ENCODE peak calls at places on chromosomes 2 and 18, in four cellular contexts. J is IMR-90, V is astrocyte, T is K562. L is an unnamed sample.

GRCh38 chr2:85161626-85161960 is 28.4 kb downstream of the TCF7L1 start:
- DNase-seq in J (peak), V (peak), T (no peak), L (no peak)

GRCh38 chr2:110848519-110848918 is 116.1 kb downstream of the ACOXL start:
- DNase-seq in J (no peak), V (no peak), T (no peak), L (no peak)

GRCh38 chr2:121454549-121455090 is 76.1 kb upstream of the RNU4ATAC start:
- DNase-seq in J (no peak), V (no peak), T (no peak), L (no peak)

GRCh38 chr2:36356990-36357505 is 1.5 kb downstream of the CRIM1 start:
- DNase-seq in J (peak), V (no peak), T (no peak), L (peak)

GRCh38 chr2:25304339-25304728 is 37.4 kb downstream of the DNMT3A start:
- DNase-seq in J (peak), V (no peak), T (no peak), L (no peak)

GRCh38 chr18:37630326-37630725 is 64.7 kb upstream of the CELF4 start:
- DNase-seq in J (no peak), V (no peak), T (no peak), L (no peak)

GRCh38 chr2:144456680-144457079 is 63.2 kb downstream of the ZEB2 start:
- DNase-seq in J (peak), V (peak), T (no peak), L (no peak)

GRCh38 chr2:18455256-18455862 is 105.1 kb downstream of the RDH14 start:
- DNase-seq in J (peak), V (peak), T (no peak), L (no peak)

GRCh38 chr2:9268310-9269081 is 61.9 kb downstream of the ASAP2 start:
- DNase-seq in J (no peak), V (no peak), T (no peak), L (no peak)

GRCh38 chr2:33645861-33646260 is 46.8 kb upstream of the FAM98A start:
- DNase-seq in J (peak), V (peak), T (no peak), L (no peak)

GRCh38 chr2:120538691-120539420 is 192.9 kb downstream of the INHBB start:
- DNase-seq in J (no peak), V (no peak), T (no peak), L (no peak)

GRCh38 chr2:226701052-226701451 is 98.6 kb downstream of the IRS1 start:
- DNase-seq in J (peak), V (peak), T (no peak), L (no peak)
- H2AFZ ChIP-seq in J (no peak), V (no peak), T (no peak), L (no peak)

DNA sequence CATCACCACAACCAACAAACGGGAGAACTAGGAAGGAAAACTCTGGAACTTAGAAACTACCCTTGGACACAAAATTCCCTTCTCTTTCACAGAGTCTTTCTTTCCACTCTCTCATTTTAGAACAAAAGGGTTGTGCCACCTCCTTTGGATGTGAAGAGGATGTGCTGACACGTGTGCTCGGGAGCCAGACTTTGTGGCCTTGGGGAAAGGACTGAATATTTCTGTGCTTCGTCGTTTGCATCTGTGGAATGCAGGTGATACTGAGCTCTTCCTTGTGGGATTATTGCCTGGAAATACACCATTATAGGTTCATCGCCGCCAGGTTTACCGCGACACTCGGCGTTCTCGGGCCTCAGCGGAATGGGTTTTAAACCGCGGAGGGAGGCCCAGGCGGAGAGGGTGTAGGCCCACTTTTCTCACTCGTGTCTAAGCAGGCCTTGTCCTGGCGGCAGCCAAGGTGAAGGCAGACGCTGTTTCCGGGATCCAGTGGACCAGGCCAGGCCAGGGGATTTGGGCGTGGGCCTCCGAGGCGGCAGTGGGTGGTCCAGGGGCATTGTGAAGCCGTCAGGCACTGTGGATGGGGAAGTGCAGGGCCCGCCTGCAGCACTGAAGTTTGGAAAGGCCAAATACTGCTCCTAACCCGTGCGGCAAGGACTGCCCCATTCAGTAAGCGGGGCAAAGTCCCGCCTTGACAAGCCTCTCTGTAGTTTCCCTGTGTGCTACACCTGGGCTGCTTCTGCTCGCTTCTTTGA is 7.1 kb upstream of the DLX2 start:
- DNase-seq in J (no peak), V (no peak), T (no peak), L (no peak)
- H2AFZ ChIP-seq in J (peak), V (peak), T (peak), L (no peak)

DNA sequence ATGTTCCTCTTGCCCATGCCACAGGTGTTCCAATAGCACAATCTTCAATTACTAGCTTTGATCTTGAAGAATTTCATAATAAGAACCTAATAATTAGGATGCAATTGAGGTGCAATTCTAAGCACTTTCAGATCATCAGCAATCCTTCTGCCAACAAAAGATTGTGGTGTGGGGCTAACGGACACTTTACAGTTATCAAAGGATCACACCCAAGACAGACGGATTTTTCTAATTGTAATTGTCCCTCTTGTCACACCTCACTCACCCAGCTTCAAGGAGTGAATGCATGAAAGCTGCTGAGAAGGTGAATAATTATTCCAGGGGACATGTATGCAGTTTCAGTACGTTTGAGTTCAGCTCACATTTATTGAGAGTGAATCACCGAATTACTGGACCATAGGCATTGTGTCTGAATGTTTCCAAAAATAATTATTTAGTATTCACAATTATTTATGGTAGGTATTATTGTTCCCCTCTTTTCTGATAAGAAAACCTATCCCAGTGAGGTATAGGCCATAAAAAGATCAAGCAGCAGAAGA is 438.4 kb upstream of the TRIB2 start:
- DNase-seq in J (no peak), V (no peak), T (peak), L (no peak)
- H2AFZ ChIP-seq in J (no peak), V (no peak), T (peak), L (no peak)

GRCh38 chr2:196108604-196109003 is 40.0 kb upstream of the DNAH7 start:
- DNase-seq in J (no peak), V (no peak), T (no peak), L (no peak)

GRCh38 chr2:196113061-196113974 is 44.7 kb upstream of the DNAH7 start:
- DNase-seq in J (peak), V (peak), T (no peak), L (no peak)

GRCh38 chr2:196112408-196113039 is 43.9 kb upstream of the DNAH7 start:
- DNase-seq in J (peak), V (peak), T (no peak), L (no peak)
- H2AFZ ChIP-seq in J (no peak), V (no peak), T (peak), L (no peak)

DNA sequence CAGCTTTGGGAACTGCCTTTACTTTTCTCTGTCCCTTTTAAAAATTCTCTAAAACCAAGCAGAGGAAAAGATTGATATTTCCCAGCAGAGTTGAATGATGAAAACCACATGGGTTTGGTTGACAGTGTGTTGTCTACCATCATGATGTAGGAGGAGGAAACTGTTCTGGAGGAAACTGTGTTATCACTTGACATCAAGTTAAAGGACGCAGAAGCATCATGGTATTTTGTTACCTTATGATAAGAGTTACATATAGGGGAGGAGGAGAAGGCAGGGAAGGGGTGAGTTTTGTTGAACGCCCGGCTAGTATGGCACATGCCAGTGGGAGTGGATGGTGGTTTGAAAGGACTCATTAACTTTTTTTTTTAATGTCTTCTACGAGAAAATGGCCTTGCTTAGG is 886 bp downstream of the TMEM17 start:
- DNase-seq in J (no peak), V (no peak), T (peak), L (no peak)
- H2AFZ ChIP-seq in J (peak), V (peak), T (peak), L (peak)

GRCh38 chr18:49655266-49656097 is 93.6 kb downstream of the LIPG start:
- DNase-seq in J (no peak), V (no peak), T (no peak), L (no peak)

GRCh38 chr18:49654347-49654746 is 92.5 kb downstream of the LIPG start:
- DNase-seq in J (no peak), V (no peak), T (no peak), L (no peak)

GRCh38 chr18:49652841-49653240 is 91.0 kb downstream of the LIPG start:
- DNase-seq in J (no peak), V (no peak), T (no peak), L (no peak)

GRCh38 chr18:49658871-49659378 is 97.1 kb downstream of the LIPG start:
- DNase-seq in J (no peak), V (no peak), T (no peak), L (no peak)

DNA sequence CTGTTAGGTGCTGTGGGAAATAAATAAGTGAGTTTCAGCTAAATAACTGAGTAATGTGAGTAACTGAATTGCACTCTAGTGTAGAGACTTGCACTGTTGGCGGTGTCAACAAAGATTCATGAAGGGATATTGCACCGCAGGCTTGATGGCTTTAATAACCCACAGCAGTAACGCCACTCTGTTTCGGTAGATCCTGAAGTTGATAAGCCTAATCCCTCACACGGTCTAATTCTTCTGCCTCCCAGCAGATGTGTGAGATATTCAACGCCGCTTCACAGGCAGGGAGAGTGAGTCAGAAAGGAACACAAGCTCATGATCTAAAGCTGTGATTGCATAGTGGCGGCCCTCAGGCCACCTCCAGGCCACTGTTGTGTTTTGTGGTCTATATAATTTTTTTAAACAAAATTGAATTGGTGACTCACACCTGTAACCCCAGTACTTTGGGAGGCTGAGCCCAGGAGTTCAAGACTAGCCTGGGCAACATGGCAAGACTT is 94.3 kb downstream of the LIPG start:
- DNase-seq in J (peak), V (peak), T (no peak), L (no peak)
- H2AFZ ChIP-seq in J (no peak), V (no peak), T (no peak), L (no peak)

GRCh38 chr2:128319457-128319772 is 747 bp upstream of the HS6ST1 start:
- DNase-seq in J (no peak), V (no peak), T (no peak), L (no peak)
- H2AFZ ChIP-seq in J (peak), V (peak), T (peak), L (peak)

DNA sequence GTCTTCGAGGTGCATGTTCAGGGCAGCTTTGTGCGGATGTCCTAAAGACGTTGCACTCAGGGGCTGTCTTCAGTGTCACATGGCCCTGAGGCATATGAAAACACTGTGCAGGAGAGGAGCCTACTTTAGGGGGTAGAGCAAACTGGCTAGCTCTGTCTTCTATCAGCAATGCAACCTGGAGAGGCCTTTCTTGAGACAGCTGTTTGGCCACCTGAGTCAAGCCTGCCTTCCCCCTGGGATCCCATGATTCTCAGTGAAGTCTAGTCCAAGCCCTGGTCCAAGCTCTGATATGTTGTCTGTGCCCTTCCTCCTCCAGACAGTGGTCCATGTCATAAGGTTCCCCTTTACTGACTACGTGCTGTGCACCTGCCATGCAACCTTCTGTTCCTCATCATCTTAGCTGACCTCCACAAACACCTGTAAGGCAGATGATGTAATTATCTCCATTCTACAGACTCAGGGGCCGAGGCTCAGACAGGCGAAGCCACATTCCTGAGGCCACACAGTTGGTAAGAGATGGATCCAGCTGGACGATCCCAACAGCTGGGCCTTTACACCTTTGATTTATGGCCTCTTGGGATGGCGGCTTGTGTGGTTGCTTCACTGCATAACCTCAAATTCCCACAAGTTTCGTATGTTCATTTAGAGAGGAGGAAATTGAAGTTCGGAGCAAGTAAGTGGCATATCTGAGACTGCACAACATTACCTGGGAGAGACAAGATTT is 109.9 kb downstream of the COPS8 start:
- DNase-seq in J (no peak), V (peak), T (no peak), L (no peak)
- H2AFZ ChIP-seq in J (peak), V (no peak), T (no peak), L (no peak)

L was measured in OCI-LY7.